ENCODE peak calls at places on chromosomes 12 and 14, in nine cellular contexts. W is stomach; O is H4; X is endodermal cell; H is psoas muscle; Z is naive thymus-derived CD8-positive, alpha-beta T cell; K is fibroblast of the aortic adventitia; B is kidney epithelial cell; G is GM13977. U is an unnamed sample.

GRCh38 chr12:31206038-31206670 is 119.8 kb downstream of the SINHCAF start:
- DNase-seq in W (no peak), O (no peak), X (peak; percentile 67), H (no peak), Z (no peak), K (peak; percentile 75), B (peak; percentile 37), G (no peak), U (no peak)

GRCh38 chr12:121932914-121933521 is 14.6 kb downstream of the CFAP251 start:
- DNase-seq in W (no peak), O (no peak), X (no peak), H (no peak), Z (no peak), K (no peak), B (no peak), G (no peak), U (no peak)

GRCh38 chr12:57149309-57149900 is 2.0 kb upstream of the LRP1-AS start:
- DNase-seq in W (no peak), O (no peak), X (no peak), H (peak; percentile 85), Z (no peak), K (peak; percentile 94), B (no peak), G (no peak), U (no peak)

GRCh38 chr14:51513281-51513680 is 138.4 kb upstream of the FRMD6 start:
- DNase-seq in W (no peak), O (no peak), X (no peak), H (no peak), Z (no peak), K (no peak), B (no peak), G (no peak), U (no peak)

GRCh38 chr12:114817491-114818440 is 133.8 kb upstream of the TBX3 start:
- DNase-seq in W (no peak), O (no peak), X (no peak), H (peak; percentile 22), Z (no peak), K (no peak), B (no peak), G (no peak), U (no peak)

GRCh38 chr12:132218519-132218860 is 74.2 kb downstream of the NOC4L start:
- DNase-seq in W (no peak), O (no peak), X (no peak), H (no peak), Z (no peak), K (no peak), B (no peak), G (no peak), U (no peak)

GRCh38 chr14:40447032-40447431 is 1014.8 kb upstream of the FBXO33 start:
- DNase-seq in W (no peak), O (no peak), X (no peak), H (no peak), Z (no peak), K (no peak), B (peak; percentile 19), G (no peak), U (no peak)

GRCh38 chr12:67994046-67994445 is 4.8 kb downstream of the IFNG-AS1 start:
- DNase-seq in W (no peak), O (no peak), X (no peak), H (no peak), Z (no peak), K (no peak), B (no peak), G (no peak), U (no peak)

GRCh38 chr14:100654025-100654813 is 67.0 kb upstream of the BEGAIN start:
- DNase-seq in W (no peak), O (no peak), X (no peak), H (no peak), Z (no peak), K (no peak), B (no peak), G (no peak), U (peak; percentile 14)

GRCh38 chr14:38873923-38874612 is 229.0 kb downstream of the SEC23A start:
- DNase-seq in W (no peak), O (no peak), X (no peak), H (no peak), Z (no peak), K (no peak), B (no peak), G (no peak), U (no peak)

GRCh38 chr14:64951724-64952123 is 9.2 kb upstream of the GPX2 start:
- DNase-seq in W (no peak), O (no peak), X (no peak), H (peak; percentile 37), Z (no peak), K (no peak), B (no peak), G (no peak), U (no peak)

GRCh38 chr12:52249041-52249461 is 16.0 kb downstream of the KRT7 start:
- DNase-seq in W (peak; percentile 84), O (no peak), X (peak; percentile 49), H (peak; percentile 64), Z (no peak), K (peak; percentile 36), B (no peak), G (no peak), U (no peak)

GRCh38 chr14:33525626-33526025 is 425.2 kb downstream of the EGLN3 start:
- DNase-seq in W (no peak), O (no peak), X (no peak), H (no peak), Z (no peak), K (peak; percentile 34), B (no peak), G (no peak), U (no peak)

GRCh38 chr14:105349992-105350391 is 35.4 kb downstream of the PACS2 start:
- DNase-seq in W (no peak), O (no peak), X (no peak), H (no peak), Z (no peak), K (no peak), B (no peak), G (no peak), U (no peak)

GRCh38 chr12:4292266-4293063 is 18.9 kb downstream of the CCND2 start:
- DNase-seq in W (no peak), O (no peak), X (peak; percentile 32), H (no peak), Z (no peak), K (no peak), B (no peak), G (no peak), U (no peak)

GRCh38 chr12:29518407-29518806 is 20.9 kb upstream of the OVCH1 start:
- DNase-seq in W (no peak), O (no peak), X (no peak), H (no peak), Z (no peak), K (no peak), B (no peak), G (no peak), U (peak; percentile 6)

GRCh38 chr14:100263141-100263540 is 24.2 kb downstream of the YY1 start:
- DNase-seq in W (no peak), O (no peak), X (no peak), H (no peak), Z (no peak), K (no peak), B (no peak), G (no peak), U (no peak)

GRCh38 chr12:15276088-15276698 is 46.1 kb upstream of the PTPRO start:
- DNase-seq in W (no peak), O (peak; percentile 39), X (peak; percentile 81), H (no peak), Z (no peak), K (peak; percentile 65), B (no peak), G (no peak), U (peak; percentile 22)

GRCh38 chr12:71536939-71537622 is 97.5 kb downstream of the LGR5 start:
- DNase-seq in W (no peak), O (no peak), X (no peak), H (no peak), Z (no peak), K (no peak), B (no peak), G (no peak), U (no peak)

GRCh38 chr14:102817318-102817717 is 40.1 kb downstream of the TRAF3 start:
- DNase-seq in W (no peak), O (no peak), X (no peak), H (no peak), Z (no peak), K (no peak), B (no peak), G (no peak), U (no peak)

GRCh38 chr12:27521981-27522380 is 2.0 kb upstream of the PPFIBP1 start:
- DNase-seq in W (no peak), O (no peak), X (peak; percentile 67), H (no peak), Z (no peak), K (no peak), B (no peak), G (no peak), U (no peak)

GRCh38 chr14:104968153-104968527 is 10.0 kb downstream of the AHNAK2 start:
- DNase-seq in W (peak; percentile 45), O (no peak), X (peak; percentile 80), H (peak; percentile 86), Z (no peak), K (peak; percentile 60), B (no peak), G (no peak), U (no peak)

GRCh38 chr12:62261876-62262275 is 1.7 kb downstream of the USP15 start:
- DNase-seq in W (no peak), O (no peak), X (no peak), H (no peak), Z (no peak), K (no peak), B (no peak), G (no peak), U (no peak)

GRCh38 chr12:81143057-81143456 is 65.2 kb downstream of the ACSS3 start:
- DNase-seq in W (peak; percentile 49), O (no peak), X (no peak), H (no peak), Z (no peak), K (no peak), B (no peak), G (no peak), U (no peak)

GRCh38 chr12:6765048-6765633 is 1.0 kb upstream of the PTMS start:
- DNase-seq in W (no peak), O (no peak), X (no peak), H (no peak), Z (no peak), K (no peak), B (no peak), G (no peak), U (no peak)

GRCh38 chr14:89029961-89030694 is 205.7 kb downstream of the TTC8 start:
- DNase-seq in W (no peak), O (no peak), X (no peak), H (no peak), Z (no peak), K (no peak), B (no peak), G (no peak), U (no peak)

GRCh38 chr12:63864456-63864709 is 19.9 kb downstream of the SRGAP1 start:
- DNase-seq in W (no peak), O (no peak), X (no peak), H (no peak), Z (no peak), K (no peak), B (no peak), G (no peak), U (no peak)

GRCh38 chr14:97414718-97415098 is 617.5 kb downstream of the VRK1 start:
- DNase-seq in W (no peak), O (no peak), X (peak; percentile 57), H (no peak), Z (no peak), K (no peak), B (no peak), G (no peak), U (peak; percentile 38)

GRCh38 chr12:38544357-38545066 is 227.9 kb downstream of the ALG10B start:
- DNase-seq in W (no peak), O (no peak), X (peak; percentile 89), H (no peak), Z (no peak), K (no peak), B (no peak), G (no peak), U (no peak)

GRCh38 chr14:88468396-88468795 is 82.9 kb downstream of the SPATA7 start:
- DNase-seq in W (no peak), O (peak; percentile 66), X (no peak), H (no peak), Z (no peak), K (peak; percentile 66), B (no peak), G (no peak), U (no peak)

GRCh38 chr14:95910628-95911027 is 34.0 kb downstream of the TUNAR start:
- DNase-seq in W (no peak), O (no peak), X (no peak), H (no peak), Z (no peak), K (no peak), B (no peak), G (no peak), U (no peak)